ENCODE peak calls at places on chromosomes 13 and 19, in five cellular contexts. One of them, this sample, is unnamed.

GRCh38 chr19:47124937-47125668 is 5.5 kb upstream of the SAE1 start:
- DNase-seq in IMR-90: peak
- DNase-seq in choroid plexus epithelial cell: peak
- DNase-seq in B cell: peak
- DNase-seq in epithelial cell of esophagus: peak
- DNase-seq in this sample: peak

GRCh38 chr13:113562085-113562749 is 22.3 kb upstream of the TFDP1 start:
- DNase-seq in IMR-90: peak
- DNase-seq in choroid plexus epithelial cell: peak
- DNase-seq in B cell: peak
- DNase-seq in epithelial cell of esophagus: peak
- DNase-seq in this sample: peak

GRCh38 chr13:31731923-31732322 is 7.4 kb upstream of the RXFP2 start:
- DNase-seq in IMR-90: no peak
- DNase-seq in choroid plexus epithelial cell: no peak
- DNase-seq in B cell: no peak
- DNase-seq in epithelial cell of esophagus: no peak
- DNase-seq in this sample: no peak

GRCh38 chr19:5579286-5579685 is 11.5 kb upstream of the TINCR start:
- DNase-seq in IMR-90: no peak
- DNase-seq in choroid plexus epithelial cell: no peak
- DNase-seq in B cell: no peak
- DNase-seq in epithelial cell of esophagus: no peak
- DNase-seq in this sample: no peak

GRCh38 chr13:110642291-110642981 is 27.1 kb downstream of the NAXD start:
- DNase-seq in IMR-90: no peak
- DNase-seq in choroid plexus epithelial cell: no peak
- DNase-seq in B cell: no peak
- DNase-seq in epithelial cell of esophagus: no peak
- DNase-seq in this sample: no peak

GRCh38 chr13:39369161-39369890 is 233.7 kb downstream of the LHFPL6 start:
- DNase-seq in IMR-90: no peak
- DNase-seq in choroid plexus epithelial cell: no peak
- DNase-seq in B cell: no peak
- DNase-seq in epithelial cell of esophagus: no peak
- DNase-seq in this sample: peak

GRCh38 chr13:85690368-85690767 is 108.9 kb downstream of the SLITRK6 start:
- DNase-seq in IMR-90: no peak
- DNase-seq in choroid plexus epithelial cell: no peak
- DNase-seq in B cell: no peak
- DNase-seq in epithelial cell of esophagus: no peak
- DNase-seq in this sample: no peak

GRCh38 chr13:45200701-45201230 is at the start of gene KCTD4:
- DNase-seq in IMR-90: peak
- DNase-seq in choroid plexus epithelial cell: peak
- DNase-seq in B cell: no peak
- DNase-seq in epithelial cell of esophagus: peak
- DNase-seq in this sample: no peak

GRCh38 chr19:57773488-57773887 is 4.0 kb downstream of the ZNF586 start:
- DNase-seq in IMR-90: no peak
- DNase-seq in choroid plexus epithelial cell: no peak
- DNase-seq in B cell: no peak
- DNase-seq in epithelial cell of esophagus: peak
- DNase-seq in this sample: no peak

GRCh38 chr13:95160112-95160906 is 140.9 kb downstream of the ABCC4 start:
- DNase-seq in IMR-90: peak
- DNase-seq in choroid plexus epithelial cell: peak
- DNase-seq in B cell: no peak
- DNase-seq in epithelial cell of esophagus: peak
- DNase-seq in this sample: no peak

GRCh38 chr19:20863176-20863575 is 59.9 kb upstream of the ZNF85 start:
- DNase-seq in IMR-90: no peak
- DNase-seq in choroid plexus epithelial cell: no peak
- DNase-seq in B cell: no peak
- DNase-seq in epithelial cell of esophagus: no peak
- DNase-seq in this sample: no peak

GRCh38 chr13:100230813-100231575 is 142.1 kb downstream of the PCCA start:
- DNase-seq in IMR-90: no peak
- DNase-seq in choroid plexus epithelial cell: peak
- DNase-seq in B cell: no peak
- DNase-seq in epithelial cell of esophagus: peak
- DNase-seq in this sample: no peak

GRCh38 chr13:42110410-42111155 is 62.1 kb downstream of the DGKH start:
- DNase-seq in IMR-90: peak
- DNase-seq in choroid plexus epithelial cell: peak
- DNase-seq in B cell: peak
- DNase-seq in epithelial cell of esophagus: peak
- DNase-seq in this sample: peak

GRCh38 chr13:39397866-39398265 is 205.1 kb downstream of the LHFPL6 start:
- DNase-seq in IMR-90: no peak
- DNase-seq in choroid plexus epithelial cell: no peak
- DNase-seq in B cell: no peak
- DNase-seq in epithelial cell of esophagus: no peak
- DNase-seq in this sample: no peak

GRCh38 chr19:30172643-30173242 is 199.4 kb upstream of the ZNF536 start:
- DNase-seq in IMR-90: no peak
- DNase-seq in choroid plexus epithelial cell: no peak
- DNase-seq in B cell: no peak
- DNase-seq in epithelial cell of esophagus: no peak
- DNase-seq in this sample: no peak

GRCh38 chr19:1004803-1005664 is 4.8 kb downstream of the GRIN3B start:
- DNase-seq in IMR-90: no peak
- DNase-seq in choroid plexus epithelial cell: no peak
- DNase-seq in B cell: no peak
- DNase-seq in epithelial cell of esophagus: no peak
- DNase-seq in this sample: no peak

GRCh38 chr13:44710576-44710975 is 134.4 kb upstream of the TSC22D1 start:
- DNase-seq in IMR-90: peak
- DNase-seq in choroid plexus epithelial cell: peak
- DNase-seq in B cell: no peak
- DNase-seq in epithelial cell of esophagus: peak
- DNase-seq in this sample: peak

GRCh38 chr13:65112123-65113075 is 2117.7 kb downstream of the PCDH9 start:
- DNase-seq in IMR-90: peak
- DNase-seq in choroid plexus epithelial cell: peak
- DNase-seq in B cell: no peak
- DNase-seq in epithelial cell of esophagus: peak
- DNase-seq in this sample: no peak

GRCh38 chr19:4534836-4535658 is at the start of gene PLIN5:
- DNase-seq in IMR-90: peak
- DNase-seq in choroid plexus epithelial cell: peak
- DNase-seq in B cell: peak
- DNase-seq in epithelial cell of esophagus: peak
- DNase-seq in this sample: peak

GRCh38 chr13:91111476-91112190 is 235.9 kb upstream of the MIR17HG start:
- DNase-seq in IMR-90: no peak
- DNase-seq in choroid plexus epithelial cell: no peak
- DNase-seq in B cell: no peak
- DNase-seq in epithelial cell of esophagus: no peak
- DNase-seq in this sample: no peak

GRCh38 chr13:101942038-101942437 is 459.8 kb downstream of the FGF14 start:
- DNase-seq in IMR-90: peak
- DNase-seq in choroid plexus epithelial cell: peak
- DNase-seq in B cell: no peak
- DNase-seq in epithelial cell of esophagus: peak
- DNase-seq in this sample: peak

GRCh38 chr19:2949939-2950285 is 5.1 kb upstream of the ZNF77 start:
- DNase-seq in IMR-90: peak
- DNase-seq in choroid plexus epithelial cell: peak
- DNase-seq in B cell: no peak
- DNase-seq in epithelial cell of esophagus: peak
- DNase-seq in this sample: no peak

GRCh38 chr19:46903458-46903857 is 42.7 kb downstream of the ARHGAP35 start:
- DNase-seq in IMR-90: no peak
- DNase-seq in choroid plexus epithelial cell: no peak
- DNase-seq in B cell: no peak
- DNase-seq in epithelial cell of esophagus: no peak
- DNase-seq in this sample: no peak

GRCh38 chr13:67464154-67464553 is 234.0 kb upstream of the PCDH9 start:
- DNase-seq in IMR-90: no peak
- DNase-seq in choroid plexus epithelial cell: peak
- DNase-seq in B cell: no peak
- DNase-seq in epithelial cell of esophagus: no peak
- DNase-seq in this sample: no peak

GRCh38 chr13:45473627-45474026 is 8.9 kb downstream of the COG3 start:
- DNase-seq in IMR-90: no peak
- DNase-seq in choroid plexus epithelial cell: peak
- DNase-seq in B cell: no peak
- DNase-seq in epithelial cell of esophagus: no peak
- DNase-seq in this sample: peak

GRCh38 chr13:32309812-32310706 is 5.1 kb downstream of the ZAR1L start:
- DNase-seq in IMR-90: peak
- DNase-seq in choroid plexus epithelial cell: peak
- DNase-seq in B cell: peak
- DNase-seq in epithelial cell of esophagus: peak
- DNase-seq in this sample: peak

GRCh38 chr13:107057028-107057427 is 489.1 kb upstream of the ARGLU1 start:
- DNase-seq in IMR-90: no peak
- DNase-seq in choroid plexus epithelial cell: no peak
- DNase-seq in B cell: no peak
- DNase-seq in epithelial cell of esophagus: no peak
- DNase-seq in this sample: no peak

GRCh38 chr13:93227906-93228801 is 1.5 kb downstream of the GPC6 start:
- DNase-seq in IMR-90: peak
- DNase-seq in choroid plexus epithelial cell: peak
- DNase-seq in B cell: no peak
- DNase-seq in epithelial cell of esophagus: peak
- DNase-seq in this sample: peak

GRCh38 chr13:43023244-43023931 is at the start of gene DNAJC15:
- DNase-seq in IMR-90: peak
- DNase-seq in choroid plexus epithelial cell: peak
- DNase-seq in B cell: peak
- DNase-seq in epithelial cell of esophagus: peak
- DNase-seq in this sample: peak

GRCh38 chr13:94711561-94712286 is 621 bp downstream of the SOX21 start:
- DNase-seq in IMR-90: no peak
- DNase-seq in choroid plexus epithelial cell: peak
- DNase-seq in B cell: no peak
- DNase-seq in epithelial cell of esophagus: peak
- DNase-seq in this sample: peak

GRCh38 chr19:55340784-55341147 is 1.1 kb downstream of the KMT5C start:
- DNase-seq in IMR-90: no peak
- DNase-seq in choroid plexus epithelial cell: no peak
- DNase-seq in B cell: peak
- DNase-seq in epithelial cell of esophagus: no peak
- DNase-seq in this sample: peak
- TF ChIP-seq CTCF in IMR-90: peak
- TF ChIP-seq CTCF in choroid plexus epithelial cell: peak
- TF ChIP-seq CTCF in B cell: no peak
- TF ChIP-seq CTCF in epithelial cell of esophagus: no peak
- TF ChIP-seq CTCF in this sample: peak

GRCh38 chr13:37068962-37069361 is 9.5 kb upstream of the SUPT20H start:
- DNase-seq in IMR-90: peak
- DNase-seq in choroid plexus epithelial cell: peak
- DNase-seq in B cell: no peak
- DNase-seq in epithelial cell of esophagus: no peak
- DNase-seq in this sample: peak
- TF ChIP-seq CTCF in IMR-90: peak
- TF ChIP-seq CTCF in choroid plexus epithelial cell: peak
- TF ChIP-seq CTCF in B cell: peak
- TF ChIP-seq CTCF in epithelial cell of esophagus: no peak
- TF ChIP-seq CTCF in this sample: peak

DNA sequence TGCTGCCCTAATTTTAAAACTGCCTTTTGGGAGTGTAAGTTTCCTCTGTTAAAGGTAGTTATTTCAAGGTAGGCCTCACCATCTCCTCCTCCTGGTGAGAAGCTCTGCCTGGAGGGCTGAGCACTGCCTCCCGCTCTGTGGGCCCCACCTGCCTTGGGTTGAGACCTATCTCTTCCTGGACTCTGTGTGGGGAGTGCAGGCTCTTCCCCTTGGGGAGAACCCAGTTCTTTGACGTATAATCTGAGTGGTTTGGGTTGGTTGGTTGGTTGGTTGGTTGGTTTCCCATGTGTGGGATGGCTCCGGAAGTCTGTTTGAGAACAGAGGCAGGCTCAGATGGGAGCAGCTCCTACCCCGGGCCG is 39.1 kb downstream of the ACTN4 start:
- DNase-seq in IMR-90: no peak
- DNase-seq in choroid plexus epithelial cell: no peak
- DNase-seq in B cell: peak
- DNase-seq in epithelial cell of esophagus: no peak
- DNase-seq in this sample: no peak
- TF ChIP-seq CTCF in IMR-90: no peak
- TF ChIP-seq CTCF in choroid plexus epithelial cell: no peak
- TF ChIP-seq CTCF in B cell: no peak
- TF ChIP-seq CTCF in epithelial cell of esophagus: no peak
- TF ChIP-seq CTCF in this sample: no peak

DNA sequence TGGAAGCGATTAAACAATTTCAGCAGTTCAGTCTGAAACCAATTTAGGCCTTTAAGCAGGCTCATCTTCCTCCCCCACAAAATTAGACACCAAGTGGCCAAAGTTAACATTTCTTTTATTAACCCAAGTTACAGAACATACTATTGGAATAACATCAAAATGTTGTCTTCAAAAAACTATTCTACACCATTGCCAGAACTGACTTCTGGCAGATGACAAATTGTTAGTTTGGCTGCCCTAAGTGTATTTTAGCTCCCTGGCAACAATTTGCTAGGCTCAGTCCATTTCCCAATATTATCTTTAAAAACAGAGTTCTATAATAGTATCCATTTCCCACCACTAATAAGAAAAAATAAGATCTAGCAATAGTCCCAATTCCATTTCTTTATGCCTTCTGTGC is 107.8 kb downstream of the SGCG start:
- DNase-seq in IMR-90: no peak
- DNase-seq in choroid plexus epithelial cell: no peak
- DNase-seq in B cell: no peak
- DNase-seq in epithelial cell of esophagus: no peak
- DNase-seq in this sample: no peak
- TF ChIP-seq CTCF in IMR-90: no peak
- TF ChIP-seq CTCF in choroid plexus epithelial cell: no peak
- TF ChIP-seq CTCF in B cell: no peak
- TF ChIP-seq CTCF in epithelial cell of esophagus: no peak
- TF ChIP-seq CTCF in this sample: no peak